ENCODE peak calls at places on chromosomes 11 and 22, in seven cellular contexts. D is stomach, A is HepG2, H is HCT116, M is transverse colon, U is H1, C is GM23338. E is an unnamed sample.

GRCh38 chr22:23718371-23719165 is 27.8 kb downstream of the RGL4 start:
- DNase-seq in H (no peak), A (no peak), C (no peak), U (no peak), D (no peak), M (no peak), E (no peak)

GRCh38 chr22:21761086-21761485 is 25.5 kb upstream of the YPEL1 start:
- DNase-seq in M (no peak), A (no peak), C (no peak), D (no peak), U (no peak), H (no peak), E (no peak)

GRCh38 chr22:26546282-26546681 is 34.0 kb upstream of the TFIP11 start:
- DNase-seq in D (no peak), A (no peak), U (no peak), M (no peak), C (no peak), H (no peak), E (no peak)

GRCh38 chr11:2444301-2445106 is at the start of the genes KCNQ1 and TRPM5:
- DNase-seq in H (peak), C (peak), A (no peak), M (peak), D (peak), U (peak), E (no peak)

GRCh38 chr22:43888740-43889139 is 3.1 kb downstream of the PNPLA5 start:
- DNase-seq in A (no peak), U (no peak), M (no peak), C (no peak), D (no peak), H (no peak), E (no peak)

GRCh38 chr11:78314753-78315152 is 102.9 kb downstream of the GAB2 start:
- DNase-seq in H (no peak), A (no peak), C (no peak), D (no peak), M (no peak), U (no peak), E (no peak)

GRCh38 chr11:1756791-1757771 is 6.6 kb downstream of the CTSD start:
- DNase-seq in H (no peak), M (no peak), U (no peak), A (no peak), C (no peak), D (no peak), E (no peak)

GRCh38 chr11:66868726-66869291 is 11.9 kb downstream of the LRFN4 start:
- DNase-seq in C (peak), M (peak), H (peak), A (peak), D (peak), U (peak), E (no peak)

GRCh38 chr11:88555018-88555828 is 217.7 kb upstream of the CTSC start:
- DNase-seq in D (no peak), H (peak), M (no peak), A (no peak), U (no peak), C (no peak), E (no peak)

GRCh38 chr11:93871521-93871920 is 21.1 kb upstream of the VSTM5 start:
- DNase-seq in C (no peak), H (no peak), D (no peak), U (no peak), A (no peak), M (no peak), E (no peak)

GRCh38 chr22:20807315-20807752 is 33.4 kb downstream of the SERPIND1 start:
- DNase-seq in M (no peak), D (no peak), A (no peak), H (peak), C (no peak), U (no peak), E (no peak)

GRCh38 chr11:72969894-72970335 is 155.7 kb downstream of the ATG16L2 start:
- DNase-seq in H (no peak), M (no peak), A (no peak), C (no peak), D (no peak), U (no peak), E (no peak)

GRCh38 chr11:14645247-14645912 is 1.8 kb downstream of the PDE3B start:
- DNase-seq in U (no peak), C (no peak), M (no peak), A (peak), H (no peak), D (no peak), E (no peak)

GRCh38 chr11:10450451-10451398 is 4.3 kb upstream of the AMPD3 start:
- DNase-seq in D (peak), C (peak), M (peak), U (peak), A (peak), H (peak), E (no peak)

GRCh38 chr22:33330534-33330933 is 272.4 kb upstream of the SYN3 start:
- DNase-seq in M (no peak), A (no peak), U (no peak), C (peak), H (no peak), D (no peak), E (no peak)

GRCh38 chr22:33327348-33327860 is 269.2 kb upstream of the SYN3 start:
- DNase-seq in D (no peak), C (no peak), A (no peak), U (no peak), H (no peak), M (no peak), E (no peak)

GRCh38 chr22:33326540-33327295 is 268.5 kb upstream of the SYN3 start:
- DNase-seq in H (no peak), D (no peak), A (no peak), M (no peak), C (no peak), U (no peak), E (no peak)

GRCh38 chr22:33329398-33329797 is 271.2 kb upstream of the SYN3 start:
- DNase-seq in U (no peak), D (no peak), A (peak), M (peak), C (no peak), H (no peak), E (no peak)

DNA sequence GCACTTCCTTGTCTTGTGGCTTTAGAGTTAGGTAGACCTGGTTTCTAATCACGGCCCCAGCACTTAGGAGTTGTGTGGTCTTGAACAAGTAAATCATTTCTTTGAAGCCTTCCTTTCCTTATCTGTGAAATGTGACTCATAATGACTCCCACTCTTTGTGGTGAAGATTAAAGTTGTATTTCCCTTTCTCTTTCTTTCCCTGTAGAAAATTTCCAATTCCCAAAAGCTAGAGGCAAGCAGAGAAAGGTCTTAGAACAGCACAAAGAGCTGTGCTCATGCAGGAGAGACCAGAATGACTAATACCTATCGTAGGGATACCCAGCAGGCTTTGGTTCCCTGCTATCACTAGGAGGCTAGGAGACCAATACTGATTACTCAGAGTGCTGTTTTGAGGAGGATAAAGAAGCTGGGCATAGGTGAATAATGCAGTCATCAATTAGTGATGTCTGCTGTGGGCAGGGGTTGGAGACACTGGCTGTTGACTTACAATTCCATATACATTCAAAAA is 270.7 kb upstream of the SYN3 start:
- DNase-seq in H (no peak), U (no peak), C (peak), M (no peak), A (peak), D (no peak), E (no peak)
- H3K27ac ChIP-seq in H (no peak), U (no peak), C (no peak), M (peak), A (peak), D (peak), E (no peak)

GRCh38 chr22:50698546-50698945 is 25.9 kb downstream of the SHANK3 start:
- DNase-seq in H (no peak), A (no peak), D (no peak), C (no peak), M (no peak), U (no peak), E (no peak)

GRCh38 chr22:50697667-50698506 is 25.3 kb downstream of the SHANK3 start:
- DNase-seq in A (no peak), D (no peak), U (no peak), H (no peak), C (no peak), M (no peak), E (no peak)

GRCh38 chr22:50700387-50701075 is 27.9 kb downstream of the SHANK3 start:
- DNase-seq in A (peak), H (no peak), M (no peak), D (no peak), U (no peak), C (no peak), E (no peak)

GRCh38 chr22:50699754-50700386 is 27.2 kb downstream of the SHANK3 start:
- DNase-seq in U (no peak), M (no peak), D (no peak), C (peak), H (no peak), A (peak), E (no peak)

GRCh38 chr22:50699001-50699753 is 26.6 kb downstream of the SHANK3 start:
- DNase-seq in H (no peak), C (no peak), M (no peak), D (no peak), A (no peak), U (no peak), E (no peak)
- TF ChIP-seq POLR2AphosphoS5 in H (no peak), C (no peak), M (no peak), D (no peak), A (no peak), U (no peak), E (no peak)

GRCh38 chr11:64883575-64883974 is 5.2 kb upstream of the EHD1 start:
- DNase-seq in D (no peak), H (no peak), A (no peak), C (no peak), U (no peak), M (no peak), E (no peak)

GRCh38 chr11:64880240-64881001 is 2.0 kb upstream of the EHD1 start:
- DNase-seq in U (no peak), D (no peak), M (no peak), A (no peak), C (no peak), H (no peak), E (no peak)

GRCh38 chr11:64884019-64884418 is 5.6 kb upstream of the EHD1 start:
- DNase-seq in C (no peak), U (no peak), M (no peak), A (no peak), H (no peak), D (no peak), E (no peak)

GRCh38 chr11:64881476-64881875 is 3.1 kb upstream of the EHD1 start:
- DNase-seq in D (no peak), H (no peak), U (no peak), A (no peak), M (no peak), C (no peak), E (no peak)

GRCh38 chr11:64882243-64882642 is 3.8 kb upstream of the EHD1 start:
- DNase-seq in U (no peak), A (no peak), M (no peak), C (no peak), D (no peak), H (no peak), E (no peak)
- H3K27ac ChIP-seq in U (no peak), A (no peak), M (no peak), C (no peak), D (peak), H (no peak), E (no peak)

GRCh38 chr22:46656856-46657654 is 36.9 kb downstream of the GRAMD4 start:
- DNase-seq in C (no peak), D (no peak), H (no peak), U (no peak), A (no peak), M (no peak), E (no peak)
- TF ChIP-seq POLR2AphosphoS5 in C (no peak), D (no peak), H (no peak), U (no peak), A (no peak), M (no peak), E (no peak)